ENCODE peak calls at places on chromosomes 11 and 22, in five cellular contexts. F is GM23248; O is stomach; V is CD8-positive, alpha-beta memory T cell; C is fibroblast of villous mesenchyme. Z is an unnamed sample.

GRCh38 chr22:17007257-17007656 is 765 bp downstream of the GAB4 start:
- DNase-seq in F (no peak), O (no peak), V (no peak), C (no peak), Z (no peak)

GRCh38 chr22:29480512-29481264 is 670 bp downstream of the NEFH start:
- DNase-seq in F (peak), O (no peak), V (peak), C (peak), Z (peak)

GRCh38 chr11:117010808-117011540 is 87.3 kb downstream of the SIK3 start:
- DNase-seq in F (peak), O (no peak), V (no peak), C (peak), Z (peak)

GRCh38 chr11:130037058-130037457 is 32.6 kb upstream of the APLP2 start:
- DNase-seq in F (peak), O (no peak), V (no peak), C (peak), Z (peak)

GRCh38 chr11:131246589-131247164 is 123.7 kb upstream of the NTM start:
- DNase-seq in F (peak), O (peak), V (no peak), C (no peak), Z (no peak)

GRCh38 chr22:41846268-41847002 is 13.5 kb downstream of the SREBF2 start:
- DNase-seq in F (no peak), O (no peak), V (no peak), C (no peak), Z (no peak)

GRCh38 chr11:14934641-14935351 is 37.4 kb downstream of the CALCA start:
- DNase-seq in F (no peak), O (no peak), V (no peak), C (no peak), Z (no peak)

GRCh38 chr11:110529043-110529442 is 99.3 kb downstream of the FDX1 start:
- DNase-seq in F (peak), O (no peak), V (no peak), C (peak), Z (peak)

GRCh38 chr22:19761500-19762314 is 1.1 kb downstream of the TBX1 start:
- DNase-seq in F (peak), O (no peak), V (no peak), C (no peak), Z (no peak)

GRCh38 chr11:75717608-75718403 is at the start of gene MOGAT2:
- DNase-seq in F (no peak), O (peak), V (no peak), C (no peak), Z (peak)

DNA sequence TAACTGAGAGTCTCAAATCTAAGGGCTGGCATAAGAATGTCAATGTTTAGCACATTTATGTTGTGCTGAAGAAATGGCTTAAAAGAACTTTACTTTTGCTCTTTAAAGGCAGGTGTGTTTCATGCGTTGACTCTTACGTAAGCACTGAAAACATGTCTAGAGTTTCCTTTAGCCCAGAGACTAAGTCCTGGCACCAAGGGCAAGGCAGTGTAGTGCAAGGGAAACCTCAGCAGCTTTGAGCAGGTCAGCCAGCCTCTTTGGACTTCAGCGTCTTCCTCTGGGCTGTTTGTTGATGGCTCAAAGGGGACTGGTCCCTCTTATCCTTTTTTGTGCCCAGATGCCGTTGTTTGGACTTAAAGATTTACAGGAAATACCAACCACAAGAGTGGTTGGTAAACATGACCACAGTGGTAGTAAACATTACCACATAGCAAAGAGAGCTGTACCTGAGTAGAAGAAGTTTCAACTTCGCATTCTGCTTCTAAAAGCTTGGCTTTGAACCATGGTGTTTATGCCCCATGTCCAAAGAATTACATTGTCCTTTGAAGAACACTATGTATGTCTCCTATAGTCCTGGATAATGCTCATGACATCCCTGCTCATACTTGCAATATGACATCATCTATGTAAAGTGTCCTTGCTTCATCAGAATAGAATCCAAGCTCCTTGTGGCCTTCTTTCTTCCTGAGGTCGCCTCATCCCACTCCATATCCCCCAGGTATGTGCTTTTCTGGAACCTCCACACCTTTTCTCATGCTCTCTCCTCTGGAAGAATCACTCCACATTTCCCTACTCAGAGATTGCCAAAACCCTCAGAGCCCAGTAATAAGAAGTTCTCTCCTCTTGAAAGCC is 23.5 kb downstream of the TENM4 start:
- DNase-seq in F (peak), O (no peak), V (no peak), C (no peak), Z (no peak)
- H3K4me3 ChIP-seq in F (no peak), O (no peak), V (no peak), C (no peak), Z (no peak)

DNA sequence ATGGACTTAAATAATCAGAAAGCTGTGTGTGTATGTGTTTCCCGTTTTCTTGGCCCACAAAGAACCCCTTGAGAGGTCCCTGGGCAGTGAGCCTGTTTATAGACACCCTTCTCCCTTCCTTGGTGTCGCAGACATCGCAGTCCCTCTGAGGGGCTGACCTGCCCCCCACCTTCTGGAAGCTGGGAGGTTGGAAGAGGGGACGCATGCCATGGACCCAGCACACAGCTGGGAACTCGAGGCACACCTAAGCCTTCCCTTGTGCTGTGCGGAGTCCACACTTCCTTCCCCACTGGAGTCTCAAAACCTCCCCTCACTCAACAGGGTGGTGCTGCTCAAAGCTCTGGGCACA is 514 bp upstream of the APOBEC3B start:
- DNase-seq in F (no peak), O (no peak), V (no peak), C (no peak), Z (no peak)
- H3K4me3 ChIP-seq in F (peak), O (peak), V (peak), C (no peak), Z (peak)

DNA sequence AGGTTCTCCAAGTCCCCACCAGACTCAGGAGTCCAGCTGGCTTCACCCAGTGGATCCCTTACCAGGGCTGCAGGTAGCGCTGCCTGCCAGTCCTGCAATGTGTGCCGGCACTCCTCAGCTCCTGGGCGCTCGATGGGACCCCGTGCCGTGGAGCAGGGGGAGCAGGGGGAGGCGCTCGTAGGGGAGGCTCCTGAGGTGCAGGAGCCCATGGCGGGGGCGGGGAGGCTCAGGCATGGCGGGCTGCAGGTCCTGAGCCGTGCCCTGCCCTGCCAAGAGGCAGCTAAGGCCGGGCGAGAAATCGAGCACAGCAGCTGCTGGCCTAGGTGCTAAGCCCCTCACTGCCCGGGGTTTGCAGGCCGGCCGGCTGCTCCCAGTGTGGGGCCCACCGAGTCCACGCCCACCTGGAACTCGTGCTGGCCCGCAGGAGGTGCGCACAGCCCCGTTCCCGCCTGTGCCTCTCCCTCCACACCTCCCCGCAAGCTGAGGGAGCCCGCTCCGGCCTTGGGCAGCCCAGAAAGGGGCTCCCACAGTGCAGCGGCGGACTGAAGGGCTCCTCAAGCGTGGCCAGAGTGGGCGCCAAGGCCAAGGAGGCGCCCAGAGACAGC is 792.9 kb upstream of the CCDC179 start:
- DNase-seq in F (no peak), O (no peak), V (no peak), C (no peak), Z (no peak)
- H3K4me3 ChIP-seq in F (no peak), O (no peak), V (no peak), C (no peak), Z (no peak)

DNA sequence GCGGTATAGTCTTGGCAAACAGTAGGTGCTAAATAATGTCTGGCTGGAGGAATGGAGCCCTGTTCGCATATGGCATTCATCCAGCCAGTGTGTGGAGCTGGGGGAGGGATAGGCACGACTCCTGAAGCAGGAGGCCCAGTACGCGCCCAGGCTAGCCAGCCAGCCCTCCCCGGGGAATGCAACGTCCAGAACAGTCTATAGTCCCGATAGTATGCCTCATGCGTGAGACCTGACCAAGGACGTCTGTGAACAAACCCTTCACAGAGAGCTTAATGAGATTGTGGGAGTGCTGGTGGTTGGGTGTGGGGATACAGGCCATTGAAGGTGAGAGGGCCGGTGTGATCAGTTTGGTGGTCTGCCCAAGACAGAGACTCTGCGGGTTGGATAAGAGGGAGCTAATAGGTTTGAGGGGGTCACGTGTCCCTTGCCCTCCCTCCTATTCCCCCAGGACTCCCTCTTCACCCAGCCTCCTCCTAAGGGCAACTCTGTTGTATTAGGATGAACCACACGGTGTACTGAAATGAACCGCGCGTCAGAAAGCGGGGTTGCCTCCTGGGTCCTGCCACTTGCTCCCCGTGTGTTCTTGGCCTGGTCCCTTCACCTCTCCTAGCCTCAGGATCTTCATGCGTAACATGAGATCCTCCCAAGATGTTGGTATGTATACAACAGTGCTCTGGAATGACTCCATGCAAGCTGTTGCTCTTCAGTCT is 987 bp upstream of the GRIK4 start:
- DNase-seq in F (no peak), O (no peak), V (no peak), C (no peak), Z (no peak)
- H3K4me3 ChIP-seq in F (no peak), O (no peak), V (no peak), C (no peak), Z (no peak)

GRCh38 chr22:37187891-37188761 is at the start of gene C1QTNF6:
- DNase-seq in F (peak), O (peak), V (no peak), C (peak), Z (peak)
- H3K4me3 ChIP-seq in F (peak), O (peak), V (no peak), C (peak), Z (peak)

GRCh38 chr11:128497057-128497957 is 90.1 kb downstream of the ETS1 start:
- DNase-seq in F (peak), O (no peak), V (no peak), C (peak), Z (peak)

GRCh38 chr11:128494418-128495332 is 92.7 kb downstream of the ETS1 start:
- DNase-seq in F (no peak), O (no peak), V (no peak), C (no peak), Z (no peak)

GRCh38 chr11:128496249-128496648 is 91.1 kb downstream of the ETS1 start:
- DNase-seq in F (no peak), O (no peak), V (no peak), C (no peak), Z (no peak)

GRCh38 chr11:128498846-128499245 is 88.5 kb downstream of the ETS1 start:
- DNase-seq in F (peak), O (no peak), V (no peak), C (peak), Z (peak)

DNA sequence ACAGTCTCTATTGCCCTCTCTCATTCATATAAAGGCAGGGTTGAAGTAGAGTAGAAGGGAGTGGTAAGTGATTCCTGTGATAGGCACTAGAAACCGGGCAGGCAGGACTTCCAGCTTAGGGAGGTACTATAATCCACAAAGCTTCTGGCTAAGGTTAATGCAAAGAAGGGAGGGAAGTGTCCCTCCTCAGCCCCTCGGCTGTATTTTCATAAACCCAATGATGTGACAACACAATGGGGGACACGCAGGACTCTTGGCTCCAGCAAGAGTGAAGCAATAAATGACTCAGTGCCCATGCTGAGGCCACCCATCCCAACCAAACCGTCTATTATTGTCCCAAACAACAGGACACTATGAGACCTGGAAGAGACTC is 90.7 kb downstream of the ETS1 start:
- DNase-seq in F (peak), O (no peak), V (no peak), C (no peak), Z (no peak)
- H3K4me3 ChIP-seq in F (peak), O (no peak), V (peak), C (no peak), Z (peak)

GRCh38 chr11:62724171-62724570 is 3.1 kb downstream of the HNRNPUL2 start:
- DNase-seq in F (peak), O (no peak), V (no peak), C (no peak), Z (no peak)

GRCh38 chr11:62727007-62727832 is at the start of gene HNRNPUL2:
- DNase-seq in F (peak), O (peak), V (peak), C (peak), Z (peak)

GRCh38 chr11:62727833-62728721 is at the start of gene TTC9C:
- DNase-seq in F (peak), O (peak), V (peak), C (peak), Z (peak)

GRCh38 chr11:62726156-62727006 is 876 bp downstream of the HNRNPUL2 start:
- DNase-seq in F (no peak), O (no peak), V (no peak), C (no peak), Z (no peak)

GRCh38 chr11:62725686-62726085 is 1.6 kb downstream of the HNRNPUL2 start:
- DNase-seq in F (peak), O (no peak), V (no peak), C (no peak), Z (no peak)
- H3K4me3 ChIP-seq in F (peak), O (peak), V (peak), C (peak), Z (peak)

GRCh38 chr11:102114032-102114431 is 3.8 kb downstream of the YAP1 start:
- DNase-seq in F (peak), O (no peak), V (no peak), C (no peak), Z (no peak)
- H3K4me3 ChIP-seq in F (peak), O (peak), V (no peak), C (peak), Z (no peak)